ENCODE peak calls at places on chromosomes 16 and 17, in six cellular contexts. One of them, this sample, is unnamed.

GRCh38 chr17:41907185-41907556 is 11.6 kb downstream of the ACLY start:
- DNase-seq in IMR-90: peak; percentile 82
- DNase-seq in colonic mucosa: no peak
- DNase-seq in HCT116: no peak
- DNase-seq in mesendoderm: no peak
- DNase-seq in neuronal stem cell: no peak
- DNase-seq in this sample: no peak

GRCh38 chr16:53666816-53667415 is 36.7 kb downstream of the RPGRIP1L start:
- DNase-seq in HCT116: no peak
- DNase-seq in IMR-90: no peak
- DNase-seq in mesendoderm: no peak
- DNase-seq in colonic mucosa: no peak
- DNase-seq in neuronal stem cell: no peak
- DNase-seq in this sample: no peak

GRCh38 chr17:49022391-49022941 is 25.3 kb downstream of the IGF2BP1 start:
- DNase-seq in mesendoderm: peak; percentile 99
- DNase-seq in IMR-90: peak; percentile 49
- DNase-seq in colonic mucosa: no peak
- DNase-seq in HCT116: no peak
- DNase-seq in neuronal stem cell: peak; percentile 83
- DNase-seq in this sample: no peak

GRCh38 chr17:2500446-2500845 is 11.2 kb downstream of the METTL16 start:
- DNase-seq in HCT116: no peak
- DNase-seq in neuronal stem cell: no peak
- DNase-seq in colonic mucosa: no peak
- DNase-seq in IMR-90: peak; percentile 32
- DNase-seq in mesendoderm: no peak
- DNase-seq in this sample: no peak

GRCh38 chr16:58661199-58661830 is 23.3 kb downstream of the SLC38A7 start:
- DNase-seq in IMR-90: peak; percentile 91
- DNase-seq in neuronal stem cell: peak; percentile 58
- DNase-seq in mesendoderm: peak; percentile 92
- DNase-seq in HCT116: peak; percentile 78
- DNase-seq in colonic mucosa: peak; percentile 49
- DNase-seq in this sample: peak; percentile 83

GRCh38 chr16:19882641-19883040 is 2.0 kb downstream of the GPRC5B start:
- DNase-seq in neuronal stem cell: no peak
- DNase-seq in IMR-90: no peak
- DNase-seq in HCT116: no peak
- DNase-seq in colonic mucosa: no peak
- DNase-seq in mesendoderm: peak; percentile 62
- DNase-seq in this sample: no peak

GRCh38 chr16:53678756-53679334 is 24.8 kb downstream of the RPGRIP1L start:
- DNase-seq in neuronal stem cell: no peak
- DNase-seq in IMR-90: peak; percentile 17
- DNase-seq in mesendoderm: no peak
- DNase-seq in colonic mucosa: no peak
- DNase-seq in HCT116: no peak
- DNase-seq in this sample: no peak

GRCh38 chr17:74202879-74203432 is 522 bp upstream of the RPL38 start:
- DNase-seq in colonic mucosa: no peak
- DNase-seq in mesendoderm: no peak
- DNase-seq in IMR-90: no peak
- DNase-seq in HCT116: no peak
- DNase-seq in neuronal stem cell: peak; percentile 36
- DNase-seq in this sample: no peak

GRCh38 chr17:10247806-10248334 is 49.5 kb upstream of the GAS7 start:
- DNase-seq in HCT116: no peak
- DNase-seq in neuronal stem cell: no peak
- DNase-seq in mesendoderm: no peak
- DNase-seq in IMR-90: no peak
- DNase-seq in colonic mucosa: no peak
- DNase-seq in this sample: no peak

GRCh38 chr17:68512967-68513474 is 791 bp downstream of the PRKAR1A start:
- DNase-seq in HCT116: no peak
- DNase-seq in mesendoderm: peak; percentile 86
- DNase-seq in IMR-90: peak; percentile 43
- DNase-seq in colonic mucosa: peak; percentile 43
- DNase-seq in neuronal stem cell: no peak
- DNase-seq in this sample: peak; percentile 53

GRCh38 chr17:68562736-68563135 is 38.4 kb downstream of the FAM20A start:
- DNase-seq in colonic mucosa: no peak
- DNase-seq in HCT116: no peak
- DNase-seq in IMR-90: no peak
- DNase-seq in neuronal stem cell: no peak
- DNase-seq in mesendoderm: no peak
- DNase-seq in this sample: no peak

GRCh38 chr16:85554114-85554790 is 58.9 kb upstream of the GSE1 start:
- DNase-seq in colonic mucosa: peak; percentile 83
- DNase-seq in HCT116: peak; percentile 80
- DNase-seq in mesendoderm: peak; percentile 90
- DNase-seq in neuronal stem cell: peak; percentile 54
- DNase-seq in IMR-90: peak; percentile 80
- DNase-seq in this sample: peak; percentile 66

GRCh38 chr17:57114085-57114673 is 29.1 kb downstream of the AKAP1 start:
- DNase-seq in HCT116: no peak
- DNase-seq in IMR-90: peak; percentile 6
- DNase-seq in mesendoderm: peak; percentile 66
- DNase-seq in colonic mucosa: peak; percentile 66
- DNase-seq in neuronal stem cell: peak; percentile 51
- DNase-seq in this sample: peak; percentile 81

GRCh38 chr16:84382396-84382795 is 14.1 kb downstream of the ATP2C2 start:
- DNase-seq in mesendoderm: no peak
- DNase-seq in IMR-90: no peak
- DNase-seq in neuronal stem cell: no peak
- DNase-seq in colonic mucosa: no peak
- DNase-seq in HCT116: no peak
- DNase-seq in this sample: no peak

GRCh38 chr16:78022347-78022746 is at the start of gene CLEC3A:
- DNase-seq in colonic mucosa: no peak
- DNase-seq in HCT116: no peak
- DNase-seq in mesendoderm: peak; percentile 24
- DNase-seq in IMR-90: no peak
- DNase-seq in neuronal stem cell: no peak
- DNase-seq in this sample: no peak

GRCh38 chr16:6573577-6573976 is 759.1 kb upstream of the RBFOX1 start:
- DNase-seq in colonic mucosa: peak; percentile 22
- DNase-seq in IMR-90: no peak
- DNase-seq in HCT116: no peak
- DNase-seq in mesendoderm: peak; percentile 75
- DNase-seq in neuronal stem cell: peak; percentile 49
- DNase-seq in this sample: no peak

GRCh38 chr16:47524007-47524405 is 62.9 kb downstream of the PHKB start:
- DNase-seq in colonic mucosa: no peak
- DNase-seq in HCT116: no peak
- DNase-seq in neuronal stem cell: no peak
- DNase-seq in IMR-90: no peak
- DNase-seq in mesendoderm: no peak
- DNase-seq in this sample: no peak

GRCh38 chr16:47519037-47519436 is 57.9 kb downstream of the PHKB start:
- DNase-seq in IMR-90: peak; percentile 31
- DNase-seq in colonic mucosa: no peak
- DNase-seq in neuronal stem cell: no peak
- DNase-seq in mesendoderm: no peak
- DNase-seq in HCT116: no peak
- DNase-seq in this sample: no peak

GRCh38 chr16:47523342-47524006 is 62.3 kb downstream of the PHKB start:
- DNase-seq in neuronal stem cell: no peak
- DNase-seq in IMR-90: no peak
- DNase-seq in colonic mucosa: no peak
- DNase-seq in mesendoderm: peak; percentile 16
- DNase-seq in HCT116: no peak
- DNase-seq in this sample: peak; percentile 90

GRCh38 chr16:47519996-47520679 is 59.0 kb downstream of the PHKB start:
- DNase-seq in neuronal stem cell: no peak
- DNase-seq in HCT116: no peak
- DNase-seq in mesendoderm: no peak
- DNase-seq in colonic mucosa: no peak
- DNase-seq in IMR-90: no peak
- DNase-seq in this sample: no peak

GRCh38 chr16:47519543-47519942 is 58.4 kb downstream of the PHKB start:
- DNase-seq in mesendoderm: no peak
- DNase-seq in HCT116: no peak
- DNase-seq in colonic mucosa: no peak
- DNase-seq in IMR-90: no peak
- DNase-seq in neuronal stem cell: no peak
- DNase-seq in this sample: no peak
- H3K27ac ChIP-seq in mesendoderm: no peak overlapping the region
- H3K27ac ChIP-seq in HCT116: no peak overlapping the region
- H3K27ac ChIP-seq in colonic mucosa: no peak overlapping the region
- H3K27ac ChIP-seq in IMR-90: no peak overlapping the region
- H3K27ac ChIP-seq in neuronal stem cell: no peak overlapping the region
- H3K27ac ChIP-seq in this sample: no peak overlapping the region

GRCh38 chr17:60472449-60472848 is 50.2 kb downstream of the CHCT1 start:
- DNase-seq in colonic mucosa: no peak
- DNase-seq in mesendoderm: no peak
- DNase-seq in HCT116: no peak
- DNase-seq in neuronal stem cell: no peak
- DNase-seq in IMR-90: no peak
- DNase-seq in this sample: no peak
- H3K4me3 ChIP-seq in colonic mucosa: no peak overlapping the region
- H3K4me3 ChIP-seq in mesendoderm: no peak overlapping the region
- H3K4me3 ChIP-seq in HCT116: no peak overlapping the region
- H3K4me3 ChIP-seq in neuronal stem cell: no peak overlapping the region
- H3K4me3 ChIP-seq in IMR-90: no peak overlapping the region
- H3K4me3 ChIP-seq in this sample: no peak overlapping the region

GRCh38 chr17:40901981-40902862 is 17.2 kb upstream of the KRT20 start:
- DNase-seq in IMR-90: peak; percentile 71
- DNase-seq in neuronal stem cell: no peak
- DNase-seq in HCT116: peak; percentile 70
- DNase-seq in colonic mucosa: peak; percentile 82
- DNase-seq in mesendoderm: peak; percentile 37
- DNase-seq in this sample: no peak

GRCh38 chr17:40905370-40905769 is 20.3 kb upstream of the KRT20 start:
- DNase-seq in mesendoderm: no peak
- DNase-seq in HCT116: no peak
- DNase-seq in colonic mucosa: no peak
- DNase-seq in IMR-90: no peak
- DNase-seq in neuronal stem cell: no peak
- DNase-seq in this sample: no peak

GRCh38 chr17:40900819-40901356 is 15.8 kb upstream of the KRT20 start:
- DNase-seq in neuronal stem cell: no peak
- DNase-seq in HCT116: no peak
- DNase-seq in mesendoderm: no peak
- DNase-seq in IMR-90: no peak
- DNase-seq in colonic mucosa: no peak
- DNase-seq in this sample: no peak

GRCh38 chr17:40906613-40907012 is 21.6 kb upstream of the KRT20 start:
- DNase-seq in mesendoderm: no peak
- DNase-seq in neuronal stem cell: no peak
- DNase-seq in IMR-90: no peak
- DNase-seq in HCT116: no peak
- DNase-seq in colonic mucosa: no peak
- DNase-seq in this sample: no peak

DNA sequence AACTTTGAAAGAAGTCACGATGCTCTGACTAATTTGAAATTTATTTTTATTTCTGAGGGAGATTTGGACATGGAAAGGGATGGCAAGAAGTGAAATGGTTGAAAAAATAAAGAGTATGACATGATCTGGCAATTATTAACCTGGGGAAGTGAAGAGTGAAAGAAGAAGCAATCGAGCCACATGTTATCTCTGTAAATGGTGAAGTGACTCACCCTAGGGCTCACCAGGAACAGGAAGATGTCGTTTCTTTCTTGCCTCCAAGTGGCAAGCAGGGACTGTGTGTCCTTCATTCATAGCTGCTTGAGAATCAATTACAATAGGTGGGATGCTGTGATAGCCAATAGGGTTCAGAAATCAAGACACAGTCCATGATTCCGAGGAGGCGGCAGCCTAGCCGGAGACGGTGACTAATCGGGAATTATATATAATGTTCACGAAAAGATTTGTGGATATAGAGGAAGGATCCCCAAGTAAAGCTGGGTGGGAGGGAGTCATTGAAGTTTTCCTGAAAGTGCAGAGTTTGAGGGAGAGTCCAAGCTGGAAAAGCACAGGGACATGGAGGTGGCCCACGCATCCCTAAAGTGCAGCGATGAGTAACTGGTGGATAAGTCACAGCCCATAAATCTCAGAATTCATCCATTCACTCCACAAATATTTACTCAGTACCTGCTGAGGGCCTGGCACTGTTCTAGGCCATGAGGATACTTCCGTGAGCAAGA is 18.2 kb upstream of the KRT20 start:
- DNase-seq in HCT116: peak; percentile 90
- DNase-seq in mesendoderm: no peak
- DNase-seq in colonic mucosa: peak; percentile 75
- DNase-seq in IMR-90: peak; percentile 70
- DNase-seq in neuronal stem cell: no peak
- DNase-seq in this sample: no peak
- H3K9ac ChIP-seq in HCT116: peak overlapping the region; percentile 67
- H3K9ac ChIP-seq in mesendoderm: no peak overlapping the region
- H3K9ac ChIP-seq in colonic mucosa: peak overlapping the region; percentile 76
- H3K9ac ChIP-seq in IMR-90: peak overlapping the region; percentile 10
- H3K9ac ChIP-seq in neuronal stem cell: no peak overlapping the region
- H3K9ac ChIP-seq in this sample: no peak overlapping the region

GRCh38 chr16:83125999-83126568 is 499.3 kb downstream of the CDH13 start:
- DNase-seq in IMR-90: no peak
- DNase-seq in neuronal stem cell: no peak
- DNase-seq in mesendoderm: no peak
- DNase-seq in HCT116: no peak
- DNase-seq in colonic mucosa: no peak
- DNase-seq in this sample: no peak
- H3K27ac ChIP-seq in IMR-90: no peak overlapping the region
- H3K27ac ChIP-seq in neuronal stem cell: no peak overlapping the region
- H3K27ac ChIP-seq in mesendoderm: no peak overlapping the region
- H3K27ac ChIP-seq in HCT116: no peak overlapping the region
- H3K27ac ChIP-seq in colonic mucosa: no peak overlapping the region
- H3K27ac ChIP-seq in this sample: no peak overlapping the region

GRCh38 chr17:79803997-79804855 is 7.3 kb upstream of the CBX8 start:
- DNase-seq in neuronal stem cell: no peak
- DNase-seq in mesendoderm: no peak
- DNase-seq in colonic mucosa: no peak
- DNase-seq in HCT116: no peak
- DNase-seq in IMR-90: no peak
- DNase-seq in this sample: peak; percentile 91
- H3K4me3 ChIP-seq in neuronal stem cell: peak overlapping the region; percentile 3
- H3K4me3 ChIP-seq in mesendoderm: no peak overlapping the region
- H3K4me3 ChIP-seq in colonic mucosa: peak overlapping the region; percentile 9
- H3K4me3 ChIP-seq in HCT116: no peak overlapping the region
- H3K4me3 ChIP-seq in IMR-90: peak overlapping the region; percentile 23
- H3K4me3 ChIP-seq in this sample: peak overlapping the region; percentile 60

This sample was measured in Karpas-422.